ENCODE peak calls at places on chromosomes 12 and 14, in four cellular contexts. One of them, this sample, is unnamed.

GRCh38 chr12:66678640-66679268 is at the start of gene GRIP1:
- DNase-seq in NCI-H1436: no peak
- DNase-seq in stimulated activated CD4-positive, alpha-beta T cell treated with anti-CD3 and anti-CD28 coated beads, TNF-alpha, amount 100 ng/mL, for 1 hour: no peak
- DNase-seq in fibroblast of lung: peak
- DNase-seq in this sample: no peak

GRCh38 chr14:51006781-51007211 is 62.5 kb upstream of the PYGL start:
- DNase-seq in stimulated activated CD4-positive, alpha-beta T cell treated with anti-CD3 and anti-CD28 coated beads, TNF-alpha, amount 100 ng/mL, for 1 hour: no peak
- DNase-seq in NCI-H1436: no peak
- DNase-seq in fibroblast of lung: peak
- DNase-seq in this sample: no peak

GRCh38 chr14:36553650-36554260 is 28.7 kb downstream of the NKX2-8 start:
- DNase-seq in NCI-H1436: peak
- DNase-seq in stimulated activated CD4-positive, alpha-beta T cell treated with anti-CD3 and anti-CD28 coated beads, TNF-alpha, amount 100 ng/mL, for 1 hour: no peak
- DNase-seq in fibroblast of lung: peak
- DNase-seq in this sample: no peak

GRCh38 chr14:50225974-50226297 is 5.4 kb downstream of the SOS2 start:
- DNase-seq in fibroblast of lung: no peak
- DNase-seq in NCI-H1436: no peak
- DNase-seq in stimulated activated CD4-positive, alpha-beta T cell treated with anti-CD3 and anti-CD28 coated beads, TNF-alpha, amount 100 ng/mL, for 1 hour: no peak
- DNase-seq in this sample: no peak

GRCh38 chr12:121611306-121611705 is 15.0 kb upstream of the ORAI1 start:
- DNase-seq in NCI-H1436: no peak
- DNase-seq in stimulated activated CD4-positive, alpha-beta T cell treated with anti-CD3 and anti-CD28 coated beads, TNF-alpha, amount 100 ng/mL, for 1 hour: no peak
- DNase-seq in fibroblast of lung: no peak
- DNase-seq in this sample: no peak

GRCh38 chr14:100827140-100827517 is 1.2 kb downstream of the MEG3 start:
- DNase-seq in NCI-H1436: no peak
- DNase-seq in stimulated activated CD4-positive, alpha-beta T cell treated with anti-CD3 and anti-CD28 coated beads, TNF-alpha, amount 100 ng/mL, for 1 hour: no peak
- DNase-seq in fibroblast of lung: peak
- DNase-seq in this sample: no peak

GRCh38 chr12:76543831-76544347 is 15.7 kb downstream of the OSBPL8 start:
- DNase-seq in fibroblast of lung: no peak
- DNase-seq in stimulated activated CD4-positive, alpha-beta T cell treated with anti-CD3 and anti-CD28 coated beads, TNF-alpha, amount 100 ng/mL, for 1 hour: no peak
- DNase-seq in NCI-H1436: no peak
- DNase-seq in this sample: no peak

GRCh38 chr12:108805136-108805535 is 52.2 kb downstream of the SSH1 start:
- DNase-seq in stimulated activated CD4-positive, alpha-beta T cell treated with anti-CD3 and anti-CD28 coated beads, TNF-alpha, amount 100 ng/mL, for 1 hour: no peak
- DNase-seq in NCI-H1436: no peak
- DNase-seq in fibroblast of lung: peak
- DNase-seq in this sample: no peak

GRCh38 chr12:31321565-31322228 is 4.3 kb downstream of the SINHCAF start:
- DNase-seq in fibroblast of lung: peak
- DNase-seq in NCI-H1436: no peak
- DNase-seq in stimulated activated CD4-positive, alpha-beta T cell treated with anti-CD3 and anti-CD28 coated beads, TNF-alpha, amount 100 ng/mL, for 1 hour: no peak
- DNase-seq in this sample: no peak

GRCh38 chr12:131774576-131774975 is 53.6 kb upstream of the MMP17 start:
- DNase-seq in fibroblast of lung: peak
- DNase-seq in stimulated activated CD4-positive, alpha-beta T cell treated with anti-CD3 and anti-CD28 coated beads, TNF-alpha, amount 100 ng/mL, for 1 hour: no peak
- DNase-seq in NCI-H1436: no peak
- DNase-seq in this sample: no peak

GRCh38 chr12:23964812-23965211 is 15.3 kb upstream of the SOX5 start:
- DNase-seq in stimulated activated CD4-positive, alpha-beta T cell treated with anti-CD3 and anti-CD28 coated beads, TNF-alpha, amount 100 ng/mL, for 1 hour: no peak
- DNase-seq in NCI-H1436: no peak
- DNase-seq in fibroblast of lung: no peak
- DNase-seq in this sample: no peak

GRCh38 chr14:101520621-101521305 is 40.5 kb upstream of the DIO3 start:
- DNase-seq in NCI-H1436: no peak
- DNase-seq in fibroblast of lung: peak
- DNase-seq in stimulated activated CD4-positive, alpha-beta T cell treated with anti-CD3 and anti-CD28 coated beads, TNF-alpha, amount 100 ng/mL, for 1 hour: no peak
- DNase-seq in this sample: no peak

GRCh38 chr14:42854061-42854460 is 1247.4 kb downstream of the LRFN5 start:
- DNase-seq in fibroblast of lung: peak
- DNase-seq in stimulated activated CD4-positive, alpha-beta T cell treated with anti-CD3 and anti-CD28 coated beads, TNF-alpha, amount 100 ng/mL, for 1 hour: no peak
- DNase-seq in NCI-H1436: no peak
- DNase-seq in this sample: no peak

GRCh38 chr14:24908592-24909236 is 141.2 kb downstream of the STXBP6 start:
- DNase-seq in fibroblast of lung: no peak
- DNase-seq in stimulated activated CD4-positive, alpha-beta T cell treated with anti-CD3 and anti-CD28 coated beads, TNF-alpha, amount 100 ng/mL, for 1 hour: no peak
- DNase-seq in NCI-H1436: no peak
- DNase-seq in this sample: no peak

GRCh38 chr12:87150969-87151662 is 878.1 kb downstream of the C12orf50 start:
- DNase-seq in NCI-H1436: no peak
- DNase-seq in fibroblast of lung: no peak
- DNase-seq in stimulated activated CD4-positive, alpha-beta T cell treated with anti-CD3 and anti-CD28 coated beads, TNF-alpha, amount 100 ng/mL, for 1 hour: no peak
- DNase-seq in this sample: no peak

GRCh38 chr14:38079268-38079667 is 128.4 kb upstream of the SSTR1 start:
- DNase-seq in stimulated activated CD4-positive, alpha-beta T cell treated with anti-CD3 and anti-CD28 coated beads, TNF-alpha, amount 100 ng/mL, for 1 hour: no peak
- DNase-seq in NCI-H1436: no peak
- DNase-seq in fibroblast of lung: no peak
- DNase-seq in this sample: no peak

GRCh38 chr12:106897082-106897481 is 58.6 kb upstream of the TMEM263 start:
- DNase-seq in stimulated activated CD4-positive, alpha-beta T cell treated with anti-CD3 and anti-CD28 coated beads, TNF-alpha, amount 100 ng/mL, for 1 hour: no peak
- DNase-seq in fibroblast of lung: no peak
- DNase-seq in NCI-H1436: no peak
- DNase-seq in this sample: no peak

GRCh38 chr14:31410048-31410654 is 10.2 kb downstream of the HEATR5A start:
- DNase-seq in NCI-H1436: no peak
- DNase-seq in fibroblast of lung: no peak
- DNase-seq in stimulated activated CD4-positive, alpha-beta T cell treated with anti-CD3 and anti-CD28 coated beads, TNF-alpha, amount 100 ng/mL, for 1 hour: no peak
- DNase-seq in this sample: no peak

GRCh38 chr14:101040538-101041442 is 137.3 kb upstream of the RTL1 start:
- DNase-seq in stimulated activated CD4-positive, alpha-beta T cell treated with anti-CD3 and anti-CD28 coated beads, TNF-alpha, amount 100 ng/mL, for 1 hour: no peak
- DNase-seq in fibroblast of lung: no peak
- DNase-seq in NCI-H1436: no peak
- DNase-seq in this sample: no peak

GRCh38 chr12:29709641-29710040 is 74.1 kb downstream of the TMTC1 start:
- DNase-seq in stimulated activated CD4-positive, alpha-beta T cell treated with anti-CD3 and anti-CD28 coated beads, TNF-alpha, amount 100 ng/mL, for 1 hour: no peak
- DNase-seq in NCI-H1436: no peak
- DNase-seq in fibroblast of lung: no peak
- DNase-seq in this sample: no peak

GRCh38 chr14:92160619-92161018 is 38.9 kb downstream of the CPSF2 start:
- DNase-seq in stimulated activated CD4-positive, alpha-beta T cell treated with anti-CD3 and anti-CD28 coated beads, TNF-alpha, amount 100 ng/mL, for 1 hour: no peak
- DNase-seq in fibroblast of lung: peak
- DNase-seq in NCI-H1436: no peak
- DNase-seq in this sample: no peak

GRCh38 chr12:121668750-121669524 is 517 bp downstream of the MORN3 start:
- DNase-seq in fibroblast of lung: peak
- DNase-seq in NCI-H1436: peak
- DNase-seq in stimulated activated CD4-positive, alpha-beta T cell treated with anti-CD3 and anti-CD28 coated beads, TNF-alpha, amount 100 ng/mL, for 1 hour: no peak
- DNase-seq in this sample: peak

GRCh38 chr12:102958073-102958829 is 777 bp downstream of the ASCL1 start:
- DNase-seq in fibroblast of lung: peak
- DNase-seq in stimulated activated CD4-positive, alpha-beta T cell treated with anti-CD3 and anti-CD28 coated beads, TNF-alpha, amount 100 ng/mL, for 1 hour: no peak
- DNase-seq in NCI-H1436: no peak
- DNase-seq in this sample: no peak

GRCh38 chr12:79988368-79988767 is 53.5 kb upstream of the PPP1R12A start:
- DNase-seq in NCI-H1436: no peak
- DNase-seq in fibroblast of lung: peak
- DNase-seq in stimulated activated CD4-positive, alpha-beta T cell treated with anti-CD3 and anti-CD28 coated beads, TNF-alpha, amount 100 ng/mL, for 1 hour: no peak
- DNase-seq in this sample: no peak

GRCh38 chr12:5085896-5086295 is 42.2 kb downstream of the KCNA5 start:
- DNase-seq in NCI-H1436: no peak
- DNase-seq in stimulated activated CD4-positive, alpha-beta T cell treated with anti-CD3 and anti-CD28 coated beads, TNF-alpha, amount 100 ng/mL, for 1 hour: no peak
- DNase-seq in fibroblast of lung: peak
- DNase-seq in this sample: no peak

GRCh38 chr14:30034049-30034635 is 106.5 kb upstream of the PRKD1 start:
- DNase-seq in fibroblast of lung: peak
- DNase-seq in NCI-H1436: peak
- DNase-seq in stimulated activated CD4-positive, alpha-beta T cell treated with anti-CD3 and anti-CD28 coated beads, TNF-alpha, amount 100 ng/mL, for 1 hour: no peak
- DNase-seq in this sample: no peak

GRCh38 chr14:28142400-28143015 is 624.1 kb upstream of the FOXG1 start:
- DNase-seq in NCI-H1436: peak
- DNase-seq in stimulated activated CD4-positive, alpha-beta T cell treated with anti-CD3 and anti-CD28 coated beads, TNF-alpha, amount 100 ng/mL, for 1 hour: no peak
- DNase-seq in fibroblast of lung: peak
- DNase-seq in this sample: no peak

GRCh38 chr12:47715877-47716548 is 9.3 kb downstream of the ENDOU start:
- DNase-seq in NCI-H1436: no peak
- DNase-seq in fibroblast of lung: no peak
- DNase-seq in stimulated activated CD4-positive, alpha-beta T cell treated with anti-CD3 and anti-CD28 coated beads, TNF-alpha, amount 100 ng/mL, for 1 hour: no peak
- DNase-seq in this sample: no peak

GRCh38 chr12:126663304-126664094 is 1598.3 kb downstream of the AACS start:
- DNase-seq in NCI-H1436: peak
- DNase-seq in stimulated activated CD4-positive, alpha-beta T cell treated with anti-CD3 and anti-CD28 coated beads, TNF-alpha, amount 100 ng/mL, for 1 hour: no peak
- DNase-seq in fibroblast of lung: no peak
- DNase-seq in this sample: no peak

GRCh38 chr12:2052861-2053674 is at the start of gene CACNA1C:
- DNase-seq in fibroblast of lung: peak
- DNase-seq in stimulated activated CD4-positive, alpha-beta T cell treated with anti-CD3 and anti-CD28 coated beads, TNF-alpha, amount 100 ng/mL, for 1 hour: no peak
- DNase-seq in NCI-H1436: peak
- DNase-seq in this sample: peak

GRCh38 chr12:124203176-124203575 is 91.7 kb upstream of the RFLNA start:
- DNase-seq in stimulated activated CD4-positive, alpha-beta T cell treated with anti-CD3 and anti-CD28 coated beads, TNF-alpha, amount 100 ng/mL, for 1 hour: no peak
- DNase-seq in NCI-H1436: no peak
- DNase-seq in fibroblast of lung: no peak
- DNase-seq in this sample: no peak

GRCh38 chr12:107318804-107319535 is 225.6 kb upstream of the CRY1 start:
- DNase-seq in stimulated activated CD4-positive, alpha-beta T cell treated with anti-CD3 and anti-CD28 coated beads, TNF-alpha, amount 100 ng/mL, for 1 hour: no peak
- DNase-seq in fibroblast of lung: peak
- DNase-seq in NCI-H1436: no peak
- DNase-seq in this sample: peak

GRCh38 chr12:114165921-114166320 is 199.8 kb upstream of the RBM19 start:
- DNase-seq in NCI-H1436: no peak
- DNase-seq in fibroblast of lung: no peak
- DNase-seq in stimulated activated CD4-positive, alpha-beta T cell treated with anti-CD3 and anti-CD28 coated beads, TNF-alpha, amount 100 ng/mL, for 1 hour: no peak
- DNase-seq in this sample: no peak

GRCh38 chr12:88361493-88361892 is 218.8 kb downstream of the KITLG start:
- DNase-seq in fibroblast of lung: peak
- DNase-seq in stimulated activated CD4-positive, alpha-beta T cell treated with anti-CD3 and anti-CD28 coated beads, TNF-alpha, amount 100 ng/mL, for 1 hour: no peak
- DNase-seq in NCI-H1436: no peak
- DNase-seq in this sample: no peak